ENCODE peak calls at places on chromosome 2, in five cellular contexts. M is aorta; S is uterus; Y is astrocyte; H is CD8-positive, alpha-beta memory T cell. P is an unnamed sample.
A peak's percentile ranks its signal among the peaks of the same experiment; 100 is the strongest.

GRCh38 chr2:84493494-84493893 is 22.8 kb upstream of the DNAH6 start:
- DNase-seq in H (no peak), Y (peak; percentile 92), S (no peak), M (no peak), P (no peak)

GRCh38 chr2:99825630-99826029 is 316.8 kb downstream of the AFF3 start:
- DNase-seq in H (no peak), S (no peak), Y (no peak), M (no peak), P (no peak)

GRCh38 chr2:74869522-74869921 is 35.6 kb downstream of the HK2 start:
- DNase-seq in Y (no peak), S (no peak), H (no peak), M (no peak), P (no peak)

GRCh38 chr2:75102011-75102410 is 97.3 kb downstream of the TACR1 start:
- DNase-seq in Y (peak; percentile 10), S (no peak), M (no peak), H (no peak), P (no peak)

GRCh38 chr2:136253288-136254004 is 135.5 kb upstream of the CXCR4 start:
- DNase-seq in M (no peak), S (no peak), H (no peak), Y (no peak), P (no peak)

GRCh38 chr2:58908501-58909154 is 667.5 kb upstream of the FANCL start:
- DNase-seq in Y (no peak), M (no peak), H (no peak), S (no peak), P (no peak)

GRCh38 chr2:85133751-85134254 is 611 bp downstream of the TCF7L1 start:
- DNase-seq in S (peak; percentile 56), Y (no peak), M (peak; percentile 86), H (no peak), P (peak; percentile 28)

GRCh38 chr2:216349366-216349765 is 22.9 kb downstream of the MARCHF4 start:
- DNase-seq in H (no peak), M (no peak), Y (no peak), S (no peak), P (no peak)

GRCh38 chr2:21585863-21586262 is 462.1 kb downstream of the TDRD15 start:
- DNase-seq in Y (no peak), S (no peak), M (no peak), H (no peak), P (no peak)

GRCh38 chr2:42132066-42132965 is 36.8 kb upstream of the EML4 start:
- DNase-seq in M (no peak), S (no peak), H (peak; percentile 17), Y (peak; percentile 98), P (no peak)

GRCh38 chr2:71358931-71359671 is 27.5 kb downstream of the ZNF638 start:
- DNase-seq in H (no peak), S (no peak), Y (peak; percentile 83), M (no peak), P (no peak)

GRCh38 chr2:129642526-129643043 is 336.9 kb upstream of the RAB6C start:
- DNase-seq in M (no peak), H (no peak), S (no peak), Y (no peak), P (no peak)

GRCh38 chr2:205650450-205650849 is 31.9 kb upstream of the NRP2 start:
- DNase-seq in Y (peak; percentile 65), M (no peak), S (no peak), H (no peak), P (no peak)

GRCh38 chr2:184463102-184463865 is 135.0 kb upstream of the ZNF804A start:
- DNase-seq in H (no peak), S (no peak), Y (no peak), M (no peak), P (no peak)

GRCh38 chr2:63590621-63591408 is 2.1 kb downstream of the MDH1 start:
- DNase-seq in H (no peak), Y (no peak), S (peak; percentile 23), M (no peak), P (peak; percentile 48)

GRCh38 chr2:28544405-28544914 is 48.6 kb downstream of the PLB1 start:
- DNase-seq in H (peak; percentile 36), M (no peak), S (no peak), Y (no peak), P (peak; percentile 57)

GRCh38 chr2:150888337-150888736 is 373.3 kb downstream of the RBM43 start:
- DNase-seq in H (no peak), S (no peak), M (no peak), Y (peak; percentile 64), P (no peak)

GRCh38 chr2:119520696-119521436 is 3.4 kb downstream of the SCTR start:
- DNase-seq in S (no peak), H (no peak), Y (no peak), M (no peak), P (no peak)

GRCh38 chr2:225894240-225894980 is 494.9 kb downstream of the NYAP2 start:
- DNase-seq in Y (peak; percentile 74), S (no peak), H (no peak), M (no peak), P (no peak)

GRCh38 chr2:134683561-134684112 is 35.2 kb downstream of the TMEM163 start:
- DNase-seq in M (no peak), S (no peak), H (no peak), Y (peak; percentile 22), P (no peak)

GRCh38 chr2:26465266-26465925 is 12.5 kb downstream of the OTOF start:
- DNase-seq in Y (no peak), M (no peak), S (no peak), H (no peak), P (no peak)

GRCh38 chr2:88927142-88927541 is 235.7 kb downstream of the RPIA start:
- DNase-seq in S (no peak), M (no peak), H (no peak), Y (no peak), P (no peak)

GRCh38 chr2:123468071-123468470 is 557.0 kb upstream of the CNTNAP5 start:
- DNase-seq in M (no peak), Y (no peak), S (no peak), H (no peak), P (no peak)

GRCh38 chr2:137837830-137838229 is 126.4 kb upstream of the HNMT start:
- DNase-seq in S (no peak), H (no peak), M (no peak), Y (no peak), P (no peak)

GRCh38 chr2:42105330-42106256 is 57.8 kb downstream of the PKDCC start:
- DNase-seq in Y (no peak), M (no peak), H (peak; percentile 82), S (no peak), P (peak; percentile 57)

GRCh38 chr2:29213871-29214341 is 98.7 kb downstream of the CLIP4 start:
- DNase-seq in M (no peak), S (no peak), Y (no peak), H (no peak), P (no peak)

GRCh38 chr2:141589314-141589713 is 541.5 kb downstream of the LRP1B start:
- DNase-seq in M (no peak), S (no peak), H (no peak), Y (no peak), P (no peak)

GRCh38 chr2:97906309-97906708 is 89.4 kb downstream of the TMEM131 start:
- DNase-seq in H (no peak), Y (no peak), S (no peak), M (no peak), P (no peak)

GRCh38 chr2:146990311-146990781 is 854.5 kb upstream of the ACVR2A start:
- DNase-seq in S (no peak), M (no peak), H (no peak), Y (peak; percentile 61), P (no peak)

GRCh38 chr2:143906850-143907249 is 613.1 kb downstream of the ZEB2 start:
- DNase-seq in Y (no peak), M (no peak), H (no peak), S (no peak), P (no peak)

GRCh38 chr2:178282075-178282474 is 87.8 kb downstream of the OSBPL6 start:
- DNase-seq in H (no peak), M (no peak), Y (peak; percentile 85), S (no peak), P (no peak)

DNA sequence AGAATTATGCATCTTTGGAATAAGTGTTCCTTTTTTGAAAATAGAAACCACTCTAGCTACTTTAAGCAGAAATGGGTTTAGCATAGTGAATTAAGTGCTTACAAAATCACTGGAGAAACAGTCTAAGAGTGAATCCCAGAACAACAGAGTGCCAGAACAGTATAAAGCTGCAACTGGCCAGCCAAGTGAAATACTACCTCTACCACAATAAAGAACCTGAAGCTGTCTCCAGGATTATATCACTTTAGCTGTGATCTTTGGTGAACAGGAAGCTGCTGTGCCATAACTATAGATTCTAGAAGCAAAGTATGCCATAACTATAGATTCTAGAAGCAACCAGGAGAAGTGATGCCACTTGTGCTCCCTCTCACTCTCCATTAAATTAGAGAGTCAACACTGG is 7.6 kb downstream of the CAMKMT start:
- DNase-seq in M (no peak), S (no peak), H (no peak), Y (no peak), P (no peak)
- H3K4me3 ChIP-seq in M (no peak overlapping the region), S (no peak overlapping the region), H (no peak overlapping the region), Y (no peak overlapping the region), P (no peak overlapping the region)

DNA sequence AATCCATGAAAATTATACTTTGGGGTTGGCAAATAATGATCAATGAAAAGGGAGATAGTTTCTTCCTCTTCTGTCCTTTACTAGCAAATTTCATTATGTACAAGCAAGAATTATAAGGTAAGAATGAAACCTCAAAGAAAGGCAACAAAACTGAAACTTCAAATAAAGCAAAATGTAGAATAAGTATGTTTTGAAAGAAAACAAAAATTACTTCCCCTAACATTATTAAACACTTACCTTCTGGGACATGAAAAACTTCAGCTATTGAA is 29.4 kb downstream of the THADA start:
- DNase-seq in M (no peak), H (no peak), S (no peak), Y (no peak), P (no peak)
- H3K36me3 ChIP-seq in M (peaks cover 4% of the 10 kb centered on the region), H (peaks cover 14% of the 10 kb centered on the region), S (no peaks in the 10 kb centered on the region), Y (peaks cover 12% of the 10 kb centered on the region), P (no peaks in the 10 kb centered on the region)

DNA sequence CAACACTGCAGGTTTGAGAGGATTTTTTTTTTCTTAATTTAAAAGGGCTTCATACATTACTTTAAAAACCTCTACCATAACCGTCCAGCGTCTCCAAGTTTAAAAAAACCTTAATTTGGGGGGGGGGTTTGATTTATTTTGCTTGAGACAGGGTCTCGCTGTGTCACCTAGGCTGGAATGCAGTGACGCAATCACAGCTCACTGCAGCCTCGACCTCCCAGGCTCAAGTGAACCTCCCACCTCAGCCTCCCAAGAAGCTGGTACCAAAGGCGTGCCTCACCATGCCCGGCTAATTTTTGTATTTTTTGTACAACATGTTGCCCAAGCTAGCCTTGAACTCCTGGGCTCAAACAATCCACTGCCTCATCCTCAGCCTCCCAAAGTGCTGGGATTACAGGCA is 36.9 kb downstream of the ADAM17 start:
- DNase-seq in S (no peak), H (no peak), M (no peak), Y (no peak), P (no peak)
- H3K4me3 ChIP-seq in S (no peak overlapping the region), H (no peak overlapping the region), M (no peak overlapping the region), Y (no peak overlapping the region), P (no peak overlapping the region)

DNA sequence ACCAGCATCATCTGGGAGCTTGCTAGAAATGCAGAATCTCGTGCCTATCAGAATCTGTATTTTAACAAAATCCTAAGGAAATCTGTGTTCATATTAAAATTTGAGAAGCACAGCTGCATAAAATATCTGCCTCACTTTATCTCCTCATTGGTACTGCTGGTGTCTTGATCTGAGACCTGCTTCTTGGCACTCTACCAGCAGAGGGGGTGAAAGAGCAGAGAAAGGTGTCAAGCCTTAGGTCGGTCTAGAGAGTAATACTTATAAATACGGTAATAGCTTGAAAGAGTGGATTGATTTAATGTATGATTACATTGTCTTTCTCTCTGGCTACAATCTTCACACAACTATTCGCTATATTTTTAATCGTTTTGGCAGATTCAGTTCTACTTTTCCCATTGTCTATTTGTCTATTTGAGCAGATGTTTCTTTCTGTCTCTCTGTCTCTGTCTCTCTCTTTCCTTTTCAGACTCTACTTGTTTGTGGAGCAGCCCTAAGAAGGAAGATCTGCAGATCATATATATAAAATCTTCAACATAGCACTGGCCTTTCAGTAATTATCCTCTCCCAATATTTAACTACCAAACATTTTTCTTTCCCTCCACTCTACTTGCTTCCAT is 1.7 kb upstream of the GCG start:
- DNase-seq in S (peak; percentile 45), Y (peak; percentile 20), H (peak; percentile 29), M (no peak), P (peak; percentile 88)
- H3K36me3 ChIP-seq in S (no peaks in the 10 kb centered on the region), Y (no peaks in the 10 kb centered on the region), H (no peaks in the 10 kb centered on the region), M (no peaks in the 10 kb centered on the region), P (no peaks in the 10 kb centered on the region)